ENCODE peak calls at places on chromosomes 1 and 21, in five cellular contexts. One of them, this sample, is unnamed.

GRCh38 chr1:200036616-200037270 is 9.2 kb downstream of the NR5A2 start:
- DNase-seq in body of pancreas: peak
- DNase-seq in right lobe of liver: no peak
- DNase-seq in ovary: no peak
- DNase-seq in IMR-90: no peak
- DNase-seq in this sample: no peak

GRCh38 chr1:112165375-112165774 is 175.9 kb upstream of the KCND3 start:
- DNase-seq in body of pancreas: no peak
- DNase-seq in right lobe of liver: no peak
- DNase-seq in ovary: no peak
- DNase-seq in IMR-90: no peak
- DNase-seq in this sample: no peak

GRCh38 chr1:111476761-111477309 is 3.1 kb downstream of the C1orf162 start:
- DNase-seq in right lobe of liver: no peak
- DNase-seq in IMR-90: no peak
- DNase-seq in body of pancreas: no peak
- DNase-seq in ovary: no peak
- DNase-seq in this sample: no peak

GRCh38 chr1:2255420-2256369 is 27.6 kb downstream of the SKI start:
- DNase-seq in body of pancreas: no peak
- DNase-seq in IMR-90: peak
- DNase-seq in ovary: no peak
- DNase-seq in right lobe of liver: no peak
- DNase-seq in this sample: no peak

GRCh38 chr1:228735871-228736586 is 750 bp downstream of the RHOU start:
- DNase-seq in body of pancreas: peak
- DNase-seq in right lobe of liver: peak
- DNase-seq in ovary: peak
- DNase-seq in IMR-90: peak
- DNase-seq in this sample: peak

GRCh38 chr1:234621657-234622335 is 11.8 kb upstream of the IRF2BP2 start:
- DNase-seq in ovary: no peak
- DNase-seq in right lobe of liver: no peak
- DNase-seq in body of pancreas: no peak
- DNase-seq in IMR-90: peak
- DNase-seq in this sample: no peak

GRCh38 chr1:51551081-51551480 is 32.0 kb upstream of the EPS15 start:
- DNase-seq in IMR-90: no peak
- DNase-seq in body of pancreas: no peak
- DNase-seq in ovary: no peak
- DNase-seq in right lobe of liver: no peak
- DNase-seq in this sample: no peak

GRCh38 chr1:112718691-112719418 is 3.7 kb upstream of the PPM1J start:
- DNase-seq in right lobe of liver: peak
- DNase-seq in body of pancreas: peak
- DNase-seq in IMR-90: peak
- DNase-seq in ovary: peak
- DNase-seq in this sample: no peak

GRCh38 chr21:37565530-37566223 is 199.1 kb downstream of the DYRK1A start:
- DNase-seq in body of pancreas: no peak
- DNase-seq in ovary: no peak
- DNase-seq in IMR-90: peak
- DNase-seq in right lobe of liver: no peak
- DNase-seq in this sample: no peak

GRCh38 chr1:210360852-210361477 is 32.3 kb downstream of the HHAT start:
- DNase-seq in ovary: no peak
- DNase-seq in IMR-90: peak
- DNase-seq in right lobe of liver: peak
- DNase-seq in body of pancreas: no peak
- DNase-seq in this sample: no peak

GRCh38 chr1:227131193-227131592 is 187.1 kb downstream of the CDC42BPA start:
- DNase-seq in ovary: no peak
- DNase-seq in IMR-90: peak
- DNase-seq in right lobe of liver: no peak
- DNase-seq in body of pancreas: no peak
- DNase-seq in this sample: no peak

GRCh38 chr1:202199141-202199889 is 5.7 kb downstream of the LGR6 start:
- DNase-seq in ovary: no peak
- DNase-seq in IMR-90: no peak
- DNase-seq in body of pancreas: no peak
- DNase-seq in right lobe of liver: no peak
- DNase-seq in this sample: no peak

GRCh38 chr1:116311756-116312691 is 61.0 kb upstream of the ATP1A1 start:
- DNase-seq in right lobe of liver: no peak
- DNase-seq in body of pancreas: peak
- DNase-seq in IMR-90: no peak
- DNase-seq in ovary: no peak
- DNase-seq in this sample: peak

GRCh38 chr1:107532318-107532717 is 391.5 kb downstream of the NTNG1 start:
- DNase-seq in body of pancreas: peak
- DNase-seq in IMR-90: no peak
- DNase-seq in right lobe of liver: no peak
- DNase-seq in ovary: no peak
- DNase-seq in this sample: no peak

GRCh38 chr1:231272173-231272572 is 31.2 kb downstream of the GNPAT start:
- DNase-seq in right lobe of liver: no peak
- DNase-seq in IMR-90: no peak
- DNase-seq in ovary: no peak
- DNase-seq in body of pancreas: no peak
- DNase-seq in this sample: no peak

GRCh38 chr1:204826970-204827369 is 43.7 kb upstream of the NFASC start:
- DNase-seq in IMR-90: no peak
- DNase-seq in ovary: no peak
- DNase-seq in right lobe of liver: no peak
- DNase-seq in body of pancreas: no peak
- DNase-seq in this sample: no peak

GRCh38 chr1:53172751-53173498 is 23.7 kb upstream of the CPT2 start:
- DNase-seq in ovary: no peak
- DNase-seq in body of pancreas: no peak
- DNase-seq in IMR-90: no peak
- DNase-seq in right lobe of liver: no peak
- DNase-seq in this sample: no peak

GRCh38 chr21:44509539-44509938 is 30.5 kb downstream of the KRTAP10-1 start:
- DNase-seq in body of pancreas: peak
- DNase-seq in right lobe of liver: peak
- DNase-seq in IMR-90: no peak
- DNase-seq in ovary: no peak
- DNase-seq in this sample: peak

GRCh38 chr1:229085291-229085690 is 185.6 kb upstream of the RAB4A start:
- DNase-seq in IMR-90: no peak
- DNase-seq in body of pancreas: no peak
- DNase-seq in right lobe of liver: no peak
- DNase-seq in ovary: no peak
- DNase-seq in this sample: no peak

GRCh38 chr1:82392513-82392912 is 591.8 kb downstream of the ADGRL2 start:
- DNase-seq in ovary: no peak
- DNase-seq in right lobe of liver: no peak
- DNase-seq in body of pancreas: no peak
- DNase-seq in IMR-90: peak
- DNase-seq in this sample: no peak

GRCh38 chr1:32724678-32725594 is 22.4 kb upstream of the SYNC start:
- DNase-seq in right lobe of liver: no peak
- DNase-seq in IMR-90: peak
- DNase-seq in body of pancreas: peak
- DNase-seq in ovary: peak
- DNase-seq in this sample: no peak

GRCh38 chr1:17400725-17401341 is 28.8 kb downstream of the PADI6 start:
- DNase-seq in IMR-90: no peak
- DNase-seq in right lobe of liver: no peak
- DNase-seq in ovary: no peak
- DNase-seq in body of pancreas: no peak
- DNase-seq in this sample: no peak

GRCh38 chr1:37704966-37705365 is 12.7 kb downstream of the CDCA8 start:
- DNase-seq in right lobe of liver: no peak
- DNase-seq in IMR-90: peak
- DNase-seq in body of pancreas: no peak
- DNase-seq in ovary: no peak
- DNase-seq in this sample: no peak

GRCh38 chr1:53022179-53022578 is 39.8 kb upstream of the PODN start:
- DNase-seq in body of pancreas: no peak
- DNase-seq in ovary: no peak
- DNase-seq in right lobe of liver: no peak
- DNase-seq in IMR-90: no peak
- DNase-seq in this sample: no peak

GRCh38 chr1:24154215-24154614 is 11.3 kb upstream of the IL22RA1 start:
- DNase-seq in ovary: no peak
- DNase-seq in right lobe of liver: no peak
- DNase-seq in IMR-90: no peak
- DNase-seq in body of pancreas: no peak
- DNase-seq in this sample: no peak

GRCh38 chr1:211520641-211521040 is 28.7 kb upstream of the RD3 start:
- DNase-seq in body of pancreas: no peak
- DNase-seq in right lobe of liver: no peak
- DNase-seq in IMR-90: no peak
- DNase-seq in ovary: no peak
- DNase-seq in this sample: no peak

GRCh38 chr1:109399326-109399957 is 1.7 kb upstream of the SORT1 start:
- DNase-seq in body of pancreas: no peak
- DNase-seq in right lobe of liver: no peak
- DNase-seq in ovary: no peak
- DNase-seq in IMR-90: peak
- DNase-seq in this sample: no peak

GRCh38 chr1:41613646-41614592 is 129.4 kb upstream of the EDN2 start:
- DNase-seq in IMR-90: peak
- DNase-seq in body of pancreas: no peak
- DNase-seq in right lobe of liver: no peak
- DNase-seq in ovary: no peak
- DNase-seq in this sample: no peak

GRCh38 chr1:18676431-18676830 is 45.8 kb downstream of the PAX7 start:
- DNase-seq in IMR-90: no peak
- DNase-seq in ovary: no peak
- DNase-seq in body of pancreas: no peak
- DNase-seq in right lobe of liver: no peak
- DNase-seq in this sample: no peak
- H3K4me3 ChIP-seq in IMR-90: no peak
- H3K4me3 ChIP-seq in ovary: no peak
- H3K4me3 ChIP-seq in body of pancreas: no peak
- H3K4me3 ChIP-seq in right lobe of liver: no peak
- H3K4me3 ChIP-seq in this sample: no peak

GRCh38 chr1:58839147-58839795 is 55.4 kb upstream of the JUN start:
- DNase-seq in ovary: no peak
- DNase-seq in IMR-90: no peak
- DNase-seq in right lobe of liver: no peak
- DNase-seq in body of pancreas: no peak
- DNase-seq in this sample: no peak

GRCh38 chr1:58844176-58844575 is 60.3 kb upstream of the JUN start:
- DNase-seq in ovary: no peak
- DNase-seq in body of pancreas: no peak
- DNase-seq in right lobe of liver: no peak
- DNase-seq in IMR-90: peak
- DNase-seq in this sample: no peak

GRCh38 chr1:58839871-58840835 is 56.3 kb upstream of the JUN start:
- DNase-seq in ovary: no peak
- DNase-seq in IMR-90: peak
- DNase-seq in right lobe of liver: no peak
- DNase-seq in body of pancreas: no peak
- DNase-seq in this sample: no peak

GRCh38 chr1:58842941-58843340 is 59.1 kb upstream of the JUN start:
- DNase-seq in body of pancreas: no peak
- DNase-seq in IMR-90: no peak
- DNase-seq in ovary: no peak
- DNase-seq in right lobe of liver: no peak
- DNase-seq in this sample: no peak

GRCh38 chr1:58841455-58841854 is 57.6 kb upstream of the JUN start:
- DNase-seq in body of pancreas: no peak
- DNase-seq in right lobe of liver: no peak
- DNase-seq in IMR-90: no peak
- DNase-seq in ovary: no peak
- DNase-seq in this sample: no peak
- TF ChIP-seq CTCF in body of pancreas: no peak
- TF ChIP-seq CTCF in right lobe of liver: peak
- TF ChIP-seq CTCF in IMR-90: peak
- TF ChIP-seq CTCF in ovary: no peak
- TF ChIP-seq CTCF in this sample: no peak

GRCh38 chr1:27099154-27099903 is 55.6 kb downstream of the SLC9A1 start:
- DNase-seq in IMR-90: peak
- DNase-seq in ovary: peak
- DNase-seq in body of pancreas: no peak
- DNase-seq in right lobe of liver: no peak
- DNase-seq in this sample: peak
- TF ChIP-seq POLR2A in IMR-90: no peak
- TF ChIP-seq POLR2A in ovary: peak
- TF ChIP-seq POLR2A in body of pancreas: no peak
- TF ChIP-seq POLR2A in right lobe of liver: no peak
- TF ChIP-seq POLR2A in this sample: no peak

DNA sequence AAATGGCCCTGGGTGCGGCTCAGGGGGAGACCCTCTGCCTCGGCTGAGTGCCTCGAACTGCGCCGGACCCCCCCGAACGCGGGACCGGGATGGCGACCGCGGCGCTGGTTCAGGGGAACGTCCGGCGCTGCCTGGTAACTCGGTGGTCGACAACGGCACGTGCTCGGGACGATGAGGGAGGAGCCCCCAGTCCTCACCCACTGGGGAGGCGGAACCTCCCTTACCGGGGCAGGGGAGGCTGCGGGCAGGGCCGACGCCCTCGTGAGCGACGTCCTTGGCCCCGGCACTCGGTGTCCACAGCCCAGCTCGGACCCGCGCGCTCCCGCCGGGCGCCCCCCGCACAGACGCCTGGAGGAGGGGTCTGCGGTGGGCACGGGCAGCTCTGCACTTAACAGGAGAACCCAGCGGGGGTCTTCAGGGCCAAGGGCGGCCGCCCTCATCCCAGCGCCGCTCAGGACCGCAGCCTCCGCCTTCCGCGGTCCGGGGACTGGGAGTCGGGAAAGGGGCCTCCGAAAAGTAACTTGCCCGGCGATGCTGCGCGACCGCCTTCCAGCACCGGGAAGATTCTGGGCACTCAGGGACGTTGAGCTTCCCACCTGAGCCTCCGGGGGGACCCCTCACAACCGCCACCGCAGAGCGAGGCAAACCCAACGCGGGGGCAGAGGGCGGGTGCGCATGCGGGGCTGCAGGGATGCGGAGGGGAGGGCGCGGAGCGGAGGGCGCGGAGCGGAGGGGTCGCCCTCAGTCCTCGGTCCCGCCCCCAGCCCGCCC is 1.7 kb downstream of the HES4 start:
- DNase-seq in IMR-90: no peak
- DNase-seq in right lobe of liver: no peak
- DNase-seq in body of pancreas: peak
- DNase-seq in ovary: no peak
- DNase-seq in this sample: no peak
- H3K4me3 ChIP-seq in IMR-90: peak
- H3K4me3 ChIP-seq in right lobe of liver: no peak
- H3K4me3 ChIP-seq in body of pancreas: no peak
- H3K4me3 ChIP-seq in ovary: peak
- H3K4me3 ChIP-seq in this sample: peak

This sample was measured in gastrocnemius medialis.